ENCODE peak calls at places on chromosome 21, in ten cellular contexts. E is HTR-8/SVneo; U is NCI-H2171 treated with DMSO at 0.1 percent for 48 hours; G is activated T-helper 1 cell treated with anti-CD3 and anti-CD28 coated beads, Interleukin-2, amount 50 U/mL, for 16 hours; B is ecto neural progenitor cell; O is fibroblast of lung; J is A172; I is stimulated activated naive CD4-positive, alpha-beta T cell; M is IMR-90; Z is pancreas. X is an unnamed sample.

GRCh38 chr21:36321325-36322082 is 1.5 kb downstream of the MORC3 start:
- DNase-seq in E (no peak), U (no peak), G (no peak), B (peak), O (peak), J (peak), I (no peak), M (peak), Z (peak), X (no peak)

GRCh38 chr21:25639922-25640670 is 1.0 kb downstream of the JAM2 start:
- DNase-seq in E (peak), U (peak), G (no peak), B (peak), O (no peak), J (peak), I (no peak), M (no peak), Z (no peak), X (no peak)

GRCh38 chr21:34029724-34030528 is 43.5 kb upstream of the MRPS6 start:
- DNase-seq in E (peak), U (peak), G (peak), B (peak), O (peak), J (peak), I (no peak), M (peak), Z (peak), X (peak)

GRCh38 chr21:16579538-16579937 is 849.8 kb downstream of the USP25 start:
- DNase-seq in E (no peak), U (no peak), G (no peak), B (no peak), O (peak), J (no peak), I (no peak), M (peak), Z (no peak), X (no peak)

GRCh38 chr21:41024341-41025056 is 143.5 kb upstream of the BACE2 start:
- DNase-seq in E (no peak), U (peak), G (no peak), B (no peak), O (no peak), J (no peak), I (no peak), M (no peak), Z (peak), X (no peak)

GRCh38 chr21:38968887-38969543 is 163.3 kb downstream of the ETS2 start:
- DNase-seq in E (no peak), U (no peak), G (no peak), B (no peak), O (no peak), J (no peak), I (no peak), M (no peak), Z (no peak), X (no peak)

GRCh38 chr21:34128124-34128523 is 54.7 kb downstream of the MRPS6 start:
- DNase-seq in E (no peak), U (no peak), G (no peak), B (no peak), O (no peak), J (no peak), I (no peak), M (no peak), Z (no peak), X (no peak)

GRCh38 chr21:35179990-35180557 is 131.0 kb upstream of the RUNX1 start:
- DNase-seq in E (peak), U (no peak), G (no peak), B (no peak), O (peak), J (peak), I (no peak), M (peak), Z (no peak), X (no peak)

GRCh38 chr21:37452222-37452621 is 85.6 kb downstream of the DYRK1A start:
- DNase-seq in E (peak), U (no peak), G (no peak), B (no peak), O (peak), J (peak), I (no peak), M (peak), Z (no peak), X (no peak)

GRCh38 chr21:38811257-38811656 is 5.5 kb downstream of the ETS2 start:
- DNase-seq in E (no peak), U (no peak), G (no peak), B (no peak), O (peak), J (no peak), I (no peak), M (peak), Z (no peak), X (no peak)

GRCh38 chr21:45509566-45510465 is 32.4 kb downstream of the SLC19A1 start:
- DNase-seq in E (no peak), U (no peak), G (no peak), B (no peak), O (no peak), J (no peak), I (no peak), M (no peak), Z (no peak), X (no peak)

GRCh38 chr21:44736291-44737004 is 25.1 kb upstream of the TSPEAR start:
- DNase-seq in E (no peak), U (no peak), G (no peak), B (no peak), O (no peak), J (no peak), I (no peak), M (no peak), Z (no peak), X (no peak)

GRCh38 chr21:41967708-41968107 is 13.9 kb upstream of the C2CD2 start:
- DNase-seq in E (no peak), U (no peak), G (no peak), B (peak), O (no peak), J (no peak), I (no peak), M (no peak), Z (no peak), X (no peak)

GRCh38 chr21:16838330-16838729 is 674.5 kb upstream of the CXADR start:
- DNase-seq in E (no peak), U (no peak), G (no peak), B (no peak), O (peak), J (no peak), I (no peak), M (no peak), Z (no peak), X (no peak)

GRCh38 chr21:20802201-20802600 is 196.0 kb upstream of the NCAM2 start:
- DNase-seq in E (no peak), U (no peak), G (no peak), B (no peak), O (no peak), J (no peak), I (no peak), M (no peak), Z (no peak), X (no peak)

GRCh38 chr21:36241717-36242116 is 78.3 kb upstream of the MORC3 start:
- DNase-seq in E (no peak), U (no peak), G (no peak), B (no peak), O (no peak), J (no peak), I (no peak), M (no peak), Z (no peak), X (no peak)

GRCh38 chr21:44765231-44766013 is 36.2 kb downstream of the UBE2G2 start:
- DNase-seq in E (no peak), U (no peak), G (no peak), B (peak), O (no peak), J (peak), I (peak), M (no peak), Z (no peak), X (no peak)

GRCh38 chr21:26850116-26850643 is 5.0 kb upstream of the ADAMTS1 start:
- DNase-seq in E (no peak), U (peak), G (no peak), B (no peak), O (peak), J (peak), I (no peak), M (peak), Z (no peak), X (no peak)

GRCh38 chr21:32061755-32062154 is 188.9 kb downstream of the HUNK start:
- DNase-seq in E (no peak), U (no peak), G (no peak), B (no peak), O (no peak), J (no peak), I (no peak), M (no peak), Z (no peak), X (no peak)

GRCh38 chr21:42986125-42986783 is 11.9 kb downstream of the PKNOX1 start:
- DNase-seq in E (no peak), U (no peak), G (no peak), B (no peak), O (no peak), J (no peak), I (no peak), M (no peak), Z (no peak), X (no peak)

GRCh38 chr21:33712022-33712803 is 69.9 kb downstream of the ITSN1 start:
- DNase-seq in E (no peak), U (no peak), G (no peak), B (no peak), O (no peak), J (no peak), I (no peak), M (no peak), Z (no peak), X (no peak)

GRCh38 chr21:40652436-40652835 is 194.5 kb downstream of the DSCAM start:
- DNase-seq in E (no peak), U (no peak), G (no peak), B (no peak), O (no peak), J (no peak), I (no peak), M (no peak), Z (no peak), X (no peak)

GRCh38 chr21:44356636-44357035 is 3.2 kb downstream of the TRPM2 start:
- DNase-seq in E (no peak), U (no peak), G (no peak), B (no peak), O (no peak), J (peak), I (no peak), M (no peak), Z (no peak), X (no peak)

GRCh38 chr21:32442566-32443318 is 30.2 kb downstream of the EVA1C start:
- DNase-seq in E (no peak), U (no peak), G (no peak), B (no peak), O (no peak), J (no peak), I (no peak), M (no peak), Z (no peak), X (no peak)

GRCh38 chr21:25790122-25790951 is 55.6 kb downstream of the GABPA start:
- DNase-seq in E (peak), U (peak), G (no peak), B (no peak), O (peak), J (peak), I (no peak), M (peak), Z (no peak), X (no peak)

GRCh38 chr21:35352787-35353186 is 303.7 kb upstream of the RUNX1 start:
- DNase-seq in E (no peak), U (no peak), G (no peak), B (no peak), O (no peak), J (no peak), I (no peak), M (no peak), Z (no peak), X (no peak)

GRCh38 chr21:38178653-38179503 is 77.9 kb upstream of the KCNJ15 start:
- DNase-seq in E (no peak), U (no peak), G (no peak), B (no peak), O (no peak), J (peak), I (no peak), M (no peak), Z (no peak), X (no peak)

GRCh38 chr21:19048088-19048672 is 644.6 kb upstream of the TMPRSS15 start:
- DNase-seq in E (no peak), U (no peak), G (no peak), B (no peak), O (no peak), J (no peak), I (no peak), M (no peak), Z (no peak), X (no peak)

GRCh38 chr21:45359451-45360217 is 45.3 kb upstream of the COL18A1 start:
- DNase-seq in E (no peak), U (no peak), G (no peak), B (no peak), O (no peak), J (no peak), I (no peak), M (no peak), Z (no peak), X (no peak)

GRCh38 chr21:25999935-26000582 is 170.5 kb downstream of the APP start:
- DNase-seq in E (no peak), U (no peak), G (no peak), B (no peak), O (no peak), J (no peak), I (peak), M (no peak), Z (no peak), X (no peak)

GRCh38 chr21:43966946-43967512 is 45.1 kb upstream of the TRAPPC10 start:
- DNase-seq in E (no peak), U (no peak), G (no peak), B (no peak), O (no peak), J (no peak), I (no peak), M (no peak), Z (no peak), X (no peak)

GRCh38 chr21:42189860-42190491 is 29.0 kb upstream of the ABCG1 start:
- DNase-seq in E (no peak), U (no peak), G (no peak), B (no peak), O (no peak), J (no peak), I (no peak), M (no peak), Z (no peak), X (no peak)

GRCh38 chr21:37667380-37667779 is 248.9 kb downstream of the KCNJ6 start:
- DNase-seq in E (no peak), U (no peak), G (no peak), B (no peak), O (no peak), J (no peak), I (no peak), M (no peak), Z (no peak), X (no peak)

GRCh38 chr21:42865361-42866160 is 13.8 kb downstream of the WDR4 start:
- DNase-seq in E (no peak), U (peak), G (no peak), B (no peak), O (no peak), J (no peak), I (no peak), M (no peak), Z (no peak), X (no peak)

GRCh38 chr21:30206551-30207251 is 9.2 kb downstream of the CLDN8 start:
- DNase-seq in E (no peak), U (no peak), G (no peak), B (no peak), O (peak), J (peak), I (no peak), M (no peak), Z (no peak), X (no peak)

GRCh38 chr21:46064870-46065214 is 33.1 kb upstream of the COL6A2 start:
- DNase-seq in E (no peak), U (no peak), G (no peak), B (no peak), O (no peak), J (no peak), I (no peak), M (no peak), Z (no peak), X (no peak)

GRCh38 chr21:41897690-41898089 is 18.5 kb upstream of the PRDM15 start:
- DNase-seq in E (no peak), U (no peak), G (no peak), B (no peak), O (no peak), J (no peak), I (no peak), M (no peak), Z (no peak), X (no peak)

GRCh38 chr21:34807881-34808568 is 139.2 kb downstream of the CLIC6 start:
- DNase-seq in E (peak), U (no peak), G (peak), B (no peak), O (peak), J (peak), I (no peak), M (peak), Z (no peak), X (no peak)

GRCh38 chr21:39387461-39388037 is 38.7 kb upstream of the HMGN1 start:
- DNase-seq in E (peak), U (peak), G (peak), B (peak), O (peak), J (peak), I (peak), M (peak), Z (peak), X (peak)

GRCh38 chr21:44466351-44466954 is 11.1 kb downstream of the LRRC3 start:
- DNase-seq in E (no peak), U (no peak), G (no peak), B (no peak), O (no peak), J (no peak), I (no peak), M (no peak), Z (no peak), X (no peak)

X was measured in iPS DF 6.9.